ENCODE peak calls at places on chromosomes 16 and 17, in nine cellular contexts. H is esophagus squamous epithelium, J is K562, V is tibial nerve, X is transverse colon, K is pancreas, W is stomach, E is neuronal stem cell, N is A549. M is an unnamed sample.

GRCh38 chr16:59341368-59341767 is 607.3 kb upstream of the GOT2 start:
- DNase-seq in E (no peak), N (no peak), J (no peak), W (no peak), X (no peak), K (no peak), H (no peak), V (no peak), M (no peak)

GRCh38 chr16:28267356-28267755 is 25.0 kb upstream of the SBK1 start:
- DNase-seq in J (no peak), E (no peak), V (no peak), W (no peak), H (no peak), X (no peak), K (no peak), N (no peak), M (no peak)

GRCh38 chr16:53952215-53953208 is 248.6 kb downstream of the FTO start:
- DNase-seq in K (no peak), H (no peak), X (no peak), V (no peak), J (no peak), N (no peak), E (no peak), W (no peak), M (no peak)

GRCh38 chr17:17792551-17793377 is 44.0 kb downstream of the SREBF1 start:
- DNase-seq in V (no peak), N (no peak), X (no peak), K (no peak), J (no peak), E (no peak), H (no peak), W (peak; percentile 38), M (no peak)

GRCh38 chr17:29176500-29177351 is 3.5 kb downstream of the MYO18A start:
- DNase-seq in E (peak; percentile 41), H (no peak), K (peak; percentile 90), X (peak; percentile 82), N (peak; percentile 42), W (peak; percentile 92), J (peak; percentile 75), V (no peak), M (peak; percentile 49)

GRCh38 chr17:78922876-78923498 is 2.2 kb downstream of the TIMP2 start:
- DNase-seq in E (no peak), H (no peak), V (no peak), K (no peak), J (no peak), W (no peak), X (no peak), N (no peak), M (no peak)

GRCh38 chr17:64682261-64683181 is 20.4 kb upstream of the SMURF2 start:
- DNase-seq in K (no peak), W (no peak), E (no peak), J (no peak), X (no peak), V (no peak), H (no peak), N (peak; percentile 36), M (no peak)

GRCh38 chr16:72188512-72188911 is 16.6 kb upstream of the PMFBP1 start:
- DNase-seq in E (no peak), W (no peak), V (no peak), N (no peak), H (no peak), J (no peak), K (no peak), X (no peak), M (no peak)

GRCh38 chr17:15885770-15886169 is 59.2 kb upstream of the ADORA2B start:
- DNase-seq in K (no peak), W (no peak), X (no peak), E (no peak), N (no peak), H (no peak), V (no peak), J (no peak), M (no peak)

DNA sequence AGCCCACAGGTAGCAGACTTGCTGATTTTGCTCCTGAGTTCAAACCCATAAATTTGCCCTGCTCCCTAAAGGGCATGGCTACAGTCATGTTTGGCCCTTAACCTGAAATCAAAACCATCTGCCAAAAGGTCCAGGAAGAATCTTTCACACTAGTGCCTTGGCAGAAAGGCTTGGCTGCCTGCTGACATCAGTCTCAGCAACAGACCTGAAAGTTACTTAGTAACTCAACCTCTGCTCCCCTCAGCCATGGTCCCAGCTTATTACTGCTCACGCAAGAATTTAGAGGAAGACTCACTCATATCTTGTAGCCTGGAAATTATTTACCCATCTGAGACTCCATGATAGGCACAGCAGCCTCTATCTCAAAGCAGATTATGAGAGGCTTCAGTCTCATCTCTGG is 98.0 kb upstream of the KIF2B start:
- DNase-seq in E (no peak), V (no peak), H (no peak), W (no peak), J (no peak), N (no peak), X (no peak), K (no peak), M (no peak)
- H3K9me3 ChIP-seq in E (no peaks in the 10 kb centered on the region), V (no peaks in the 10 kb centered on the region), H (no peaks in the 10 kb centered on the region), W (no peaks in the 10 kb centered on the region), J (no peaks in the 10 kb centered on the region), N (peaks cover 19% of the 10 kb centered on the region), X (no peaks in the 10 kb centered on the region), K (no peaks in the 10 kb centered on the region), M (no peaks in the 10 kb centered on the region)

DNA sequence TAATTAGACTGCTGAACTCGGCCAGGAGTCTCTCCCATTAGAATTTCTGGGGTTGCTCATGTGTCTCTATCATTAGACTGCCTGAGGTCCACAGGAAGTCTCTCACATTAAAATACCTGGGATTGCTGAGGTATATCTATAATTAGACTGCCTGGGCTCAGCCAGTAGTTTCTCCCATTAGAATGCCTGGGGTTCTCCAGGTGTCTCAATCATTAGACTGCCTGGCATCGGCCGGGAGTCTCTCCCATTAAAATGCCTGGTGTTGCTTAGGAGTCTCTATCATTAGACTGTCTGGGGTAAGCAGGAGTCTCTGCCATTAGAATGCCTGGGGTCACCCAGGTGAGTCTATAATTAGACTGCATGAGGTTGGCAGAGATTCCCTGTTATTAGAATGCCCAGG is 2233.4 kb downstream of the TP53TG3F start:
- DNase-seq in J (no peak), E (no peak), X (no peak), N (no peak), H (no peak), V (no peak), K (no peak), W (no peak), M (no peak)
- H3K9me3 ChIP-seq in J (no peaks in the 10 kb centered on the region), E (no peaks in the 10 kb centered on the region), X (peaks cover 21% of the 10 kb centered on the region), N (no peaks in the 10 kb centered on the region), H (peaks cover 52% of the 10 kb centered on the region), V (no peaks in the 10 kb centered on the region), K (no peaks in the 10 kb centered on the region), W (peaks cover 3% of the 10 kb centered on the region), M (peaks cover 3% of the 10 kb centered on the region)

GRCh38 chr16:10408824-10409381 is 23.0 kb downstream of the ATF7IP2 start:
- DNase-seq in N (peak; percentile 49), H (no peak), J (no peak), K (no peak), E (no peak), V (no peak), X (no peak), W (no peak), M (no peak)
- H3K9me3 ChIP-seq in N (peaks cover 25% of the 10 kb centered on the region), H (peaks cover 80% of the 10 kb centered on the region), J (peaks cover 48% of the 10 kb centered on the region), K (no peaks in the 10 kb centered on the region), E (peaks cover 56% of the 10 kb centered on the region), V (peaks cover 28% of the 10 kb centered on the region), X (peaks cover 50% of the 10 kb centered on the region), W (peaks cover 28% of the 10 kb centered on the region), M (peaks cover 7% of the 10 kb centered on the region)

GRCh38 chr17:6912110-6913051 is 80.9 kb upstream of the TEKT1 start:
- DNase-seq in J (no peak), K (no peak), E (no peak), V (no peak), N (no peak), W (no peak), X (no peak), H (no peak), M (no peak)
- H3K9me3 ChIP-seq in J (no peaks in the 10 kb centered on the region), K (no peaks in the 10 kb centered on the region), E (no peaks in the 10 kb centered on the region), V (no peaks in the 10 kb centered on the region), N (peaks cover 11% of the 10 kb centered on the region), W (no peaks in the 10 kb centered on the region), X (no peaks in the 10 kb centered on the region), H (no peaks in the 10 kb centered on the region), M (no peaks in the 10 kb centered on the region)

GRCh38 chr16:35798885-35799426 is 2339.5 kb downstream of the TP53TG3F start:
- DNase-seq in V (no peak), H (no peak), N (peak; percentile 5), K (no peak), W (no peak), X (no peak), J (no peak), E (no peak), M (no peak)
- H3K9me3 ChIP-seq in V (no peaks in the 10 kb centered on the region), H (peaks cover 5% of the 10 kb centered on the region), N (no peaks in the 10 kb centered on the region), K (no peaks in the 10 kb centered on the region), W (no peaks in the 10 kb centered on the region), X (peaks cover 3% of the 10 kb centered on the region), J (no peaks in the 10 kb centered on the region), E (no peaks in the 10 kb centered on the region), M (peaks cover 6% of the 10 kb centered on the region)

DNA sequence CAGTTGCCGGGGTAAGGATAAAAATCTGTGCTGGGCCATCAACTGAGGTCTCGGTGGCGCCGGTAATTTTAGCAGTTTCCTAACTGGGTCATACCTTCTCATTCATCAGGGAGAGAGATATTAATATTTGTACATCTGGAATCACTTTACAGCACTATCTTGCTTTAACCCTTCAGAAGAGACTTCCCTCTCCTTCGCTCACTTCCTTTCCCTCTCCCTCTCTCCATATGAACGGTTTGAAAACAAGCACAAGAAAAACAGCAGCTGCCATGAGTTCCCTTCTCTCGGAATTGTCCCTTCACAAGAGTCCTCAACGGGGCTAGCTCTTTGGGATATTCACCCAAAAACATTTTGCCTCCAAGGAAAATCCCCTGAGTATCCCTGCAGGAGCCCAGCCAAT is 144.3 kb upstream of the NOG start:
- DNase-seq in E (no peak), K (no peak), H (no peak), W (no peak), J (no peak), X (no peak), N (no peak), V (no peak), M (no peak)
- H3K9me3 ChIP-seq in E (no peaks in the 10 kb centered on the region), K (no peaks in the 10 kb centered on the region), H (no peaks in the 10 kb centered on the region), W (no peaks in the 10 kb centered on the region), J (no peaks in the 10 kb centered on the region), X (no peaks in the 10 kb centered on the region), N (no peaks in the 10 kb centered on the region), V (no peaks in the 10 kb centered on the region), M (no peaks in the 10 kb centered on the region)

M was measured in T-helper 17 cell.